ENCODE peak calls at places on chromosomes 13 and 19, in five cellular contexts. One of them, this sample, is unnamed.

GRCh38 chr13:32225494-32225931 is 89.7 kb downstream of the ZAR1L start:
- DNase-seq in C1 segment of cervical spinal cord: no peak
- DNase-seq in upper lobe of left lung: no peak
- DNase-seq in H7: no peak
- DNase-seq in ascending aorta: no peak
- DNase-seq in this sample: no peak

GRCh38 chr13:114130708-114131580 is 1.5 kb downstream of the RASA3 start:
- DNase-seq in upper lobe of left lung: peak
- DNase-seq in H7: peak
- DNase-seq in ascending aorta: no peak
- DNase-seq in C1 segment of cervical spinal cord: no peak
- DNase-seq in this sample: no peak

GRCh38 chr19:38836438-38837303 is 5.1 kb upstream of the ECH1 start:
- DNase-seq in H7: peak
- DNase-seq in upper lobe of left lung: no peak
- DNase-seq in ascending aorta: no peak
- DNase-seq in C1 segment of cervical spinal cord: no peak
- DNase-seq in this sample: no peak

GRCh38 chr13:19955873-19956559 is 2.5 kb upstream of the ZMYM2 start:
- DNase-seq in H7: no peak
- DNase-seq in C1 segment of cervical spinal cord: no peak
- DNase-seq in upper lobe of left lung: no peak
- DNase-seq in ascending aorta: no peak
- DNase-seq in this sample: no peak

GRCh38 chr19:31553112-31553843 is 204.0 kb upstream of the TSHZ3 start:
- DNase-seq in upper lobe of left lung: no peak
- DNase-seq in H7: no peak
- DNase-seq in C1 segment of cervical spinal cord: no peak
- DNase-seq in ascending aorta: no peak
- DNase-seq in this sample: no peak

GRCh38 chr13:56459291-56459690 is 681.4 kb upstream of the PRR20A start:
- DNase-seq in C1 segment of cervical spinal cord: no peak
- DNase-seq in upper lobe of left lung: no peak
- DNase-seq in ascending aorta: no peak
- DNase-seq in H7: no peak
- DNase-seq in this sample: no peak

GRCh38 chr13:50156140-50156539 is 140.9 kb downstream of the KCNRG start:
- DNase-seq in C1 segment of cervical spinal cord: no peak
- DNase-seq in upper lobe of left lung: no peak
- DNase-seq in ascending aorta: no peak
- DNase-seq in H7: no peak
- DNase-seq in this sample: no peak

GRCh38 chr13:22040810-22041364 is 370.0 kb downstream of the FGF9 start:
- DNase-seq in ascending aorta: no peak
- DNase-seq in upper lobe of left lung: peak
- DNase-seq in H7: peak
- DNase-seq in C1 segment of cervical spinal cord: no peak
- DNase-seq in this sample: no peak

GRCh38 chr13:32282096-32282711 is 33.0 kb downstream of the ZAR1L start:
- DNase-seq in ascending aorta: no peak
- DNase-seq in C1 segment of cervical spinal cord: no peak
- DNase-seq in upper lobe of left lung: no peak
- DNase-seq in H7: no peak
- DNase-seq in this sample: no peak

GRCh38 chr13:113935523-113935922 is 38.4 kb downstream of the C13orf46 start:
- DNase-seq in ascending aorta: no peak
- DNase-seq in C1 segment of cervical spinal cord: no peak
- DNase-seq in upper lobe of left lung: no peak
- DNase-seq in H7: peak
- DNase-seq in this sample: no peak

GRCh38 chr13:86085890-86086289 is 286.7 kb upstream of the SLITRK6 start:
- DNase-seq in H7: no peak
- DNase-seq in C1 segment of cervical spinal cord: no peak
- DNase-seq in ascending aorta: no peak
- DNase-seq in upper lobe of left lung: no peak
- DNase-seq in this sample: no peak

GRCh38 chr13:74219571-74219970 is 85.4 kb upstream of the KLF12 start:
- DNase-seq in H7: no peak
- DNase-seq in upper lobe of left lung: no peak
- DNase-seq in ascending aorta: no peak
- DNase-seq in C1 segment of cervical spinal cord: no peak
- DNase-seq in this sample: no peak

GRCh38 chr13:82294226-82294625 is 1588.0 kb downstream of the SLITRK1 start:
- DNase-seq in ascending aorta: no peak
- DNase-seq in H7: peak
- DNase-seq in C1 segment of cervical spinal cord: no peak
- DNase-seq in upper lobe of left lung: no peak
- DNase-seq in this sample: no peak

GRCh38 chr13:45674908-45675307 is 27.2 kb upstream of the CBY2 start:
- DNase-seq in H7: no peak
- DNase-seq in C1 segment of cervical spinal cord: no peak
- DNase-seq in upper lobe of left lung: no peak
- DNase-seq in ascending aorta: no peak
- DNase-seq in this sample: no peak

GRCh38 chr13:33761744-33762143 is 56.2 kb upstream of the RFC3 start:
- DNase-seq in C1 segment of cervical spinal cord: no peak
- DNase-seq in upper lobe of left lung: no peak
- DNase-seq in H7: peak
- DNase-seq in ascending aorta: no peak
- DNase-seq in this sample: no peak

GRCh38 chr19:18493440-18494266 is 28.2 kb downstream of the ELL start:
- DNase-seq in H7: no peak
- DNase-seq in C1 segment of cervical spinal cord: no peak
- DNase-seq in ascending aorta: no peak
- DNase-seq in upper lobe of left lung: no peak
- DNase-seq in this sample: no peak

GRCh38 chr13:37109080-37109678 is 3.7 kb upstream of the CSNK1A1L start:
- DNase-seq in H7: no peak
- DNase-seq in ascending aorta: no peak
- DNase-seq in upper lobe of left lung: no peak
- DNase-seq in C1 segment of cervical spinal cord: no peak
- DNase-seq in this sample: no peak

GRCh38 chr13:64223016-64223415 is 2807.4 kb upstream of the PCDH20 start:
- DNase-seq in H7: no peak
- DNase-seq in ascending aorta: no peak
- DNase-seq in upper lobe of left lung: no peak
- DNase-seq in C1 segment of cervical spinal cord: no peak
- DNase-seq in this sample: no peak

GRCh38 chr13:24106429-24106828 is 54.1 kb upstream of the SPATA13 start:
- DNase-seq in C1 segment of cervical spinal cord: no peak
- DNase-seq in upper lobe of left lung: no peak
- DNase-seq in ascending aorta: no peak
- DNase-seq in H7: no peak
- DNase-seq in this sample: no peak

GRCh38 chr13:23889598-23890224 is 511 bp upstream of the MIPEP start:
- DNase-seq in upper lobe of left lung: no peak
- DNase-seq in C1 segment of cervical spinal cord: no peak
- DNase-seq in H7: peak
- DNase-seq in ascending aorta: no peak
- DNase-seq in this sample: no peak

GRCh38 chr13:73765651-73766384 is 368.4 kb downstream of the KLF12 start:
- DNase-seq in upper lobe of left lung: no peak
- DNase-seq in ascending aorta: peak
- DNase-seq in H7: peak
- DNase-seq in C1 segment of cervical spinal cord: peak
- DNase-seq in this sample: no peak

GRCh38 chr13:76890036-76890435 is 3.8 kb upstream of the KCTD12 start:
- DNase-seq in C1 segment of cervical spinal cord: no peak
- DNase-seq in upper lobe of left lung: no peak
- DNase-seq in H7: no peak
- DNase-seq in ascending aorta: no peak
- DNase-seq in this sample: no peak

GRCh38 chr19:37905936-37906867 is at the start of gene WDR87:
- DNase-seq in H7: peak
- DNase-seq in C1 segment of cervical spinal cord: no peak
- DNase-seq in upper lobe of left lung: peak
- DNase-seq in ascending aorta: no peak
- DNase-seq in this sample: no peak

GRCh38 chr19:8483165-8483564 is 19.3 kb downstream of the PRAM1 start:
- DNase-seq in H7: no peak
- DNase-seq in ascending aorta: no peak
- DNase-seq in C1 segment of cervical spinal cord: no peak
- DNase-seq in upper lobe of left lung: no peak
- DNase-seq in this sample: no peak

GRCh38 chr13:25687622-25688225 is 315.9 kb downstream of the ATP8A2 start:
- DNase-seq in ascending aorta: no peak
- DNase-seq in C1 segment of cervical spinal cord: no peak
- DNase-seq in H7: no peak
- DNase-seq in upper lobe of left lung: no peak
- DNase-seq in this sample: no peak

GRCh38 chr13:91399189-91400093 is 1.0 kb downstream of the GPC5 start:
- DNase-seq in ascending aorta: no peak
- DNase-seq in upper lobe of left lung: no peak
- DNase-seq in C1 segment of cervical spinal cord: no peak
- DNase-seq in H7: peak
- DNase-seq in this sample: no peak

GRCh38 chr13:106277483-106278154 is 257.8 kb downstream of the EFNB2 start:
- DNase-seq in C1 segment of cervical spinal cord: no peak
- DNase-seq in H7: no peak
- DNase-seq in ascending aorta: no peak
- DNase-seq in upper lobe of left lung: no peak
- DNase-seq in this sample: no peak

GRCh38 chr13:109776575-109776974 is 9.8 kb downstream of the IRS2 start:
- DNase-seq in C1 segment of cervical spinal cord: no peak
- DNase-seq in ascending aorta: no peak
- DNase-seq in upper lobe of left lung: no peak
- DNase-seq in H7: no peak
- DNase-seq in this sample: no peak

This sample was measured in cortex of kidney.